ENCODE peak calls at places on chromosomes 1 and 21, in four cellular contexts. One of them, this sample, is unnamed.

GRCh38 chr1:228289239-228289849 is 81.5 kb downstream of the OBSCN start:
- DNase-seq in psoas muscle: no peak
- DNase-seq in SW480: no peak
- DNase-seq in left cardiac atrium: peak
- DNase-seq in this sample: no peak

GRCh38 chr1:182811975-182812727 is 22.6 kb downstream of the NPL start:
- DNase-seq in left cardiac atrium: no peak
- DNase-seq in psoas muscle: no peak
- DNase-seq in SW480: no peak
- DNase-seq in this sample: no peak

GRCh38 chr1:219215477-219215876 is 41.8 kb downstream of the LYPLAL1 start:
- DNase-seq in left cardiac atrium: no peak
- DNase-seq in SW480: no peak
- DNase-seq in psoas muscle: no peak
- DNase-seq in this sample: peak

GRCh38 chr21:38140192-38140905 is 116.4 kb upstream of the KCNJ15 start:
- DNase-seq in SW480: no peak
- DNase-seq in left cardiac atrium: peak
- DNase-seq in psoas muscle: peak
- DNase-seq in this sample: peak

GRCh38 chr1:206892351-206892984 is 4.8 kb upstream of the IL24 start:
- DNase-seq in SW480: no peak
- DNase-seq in psoas muscle: no peak
- DNase-seq in left cardiac atrium: no peak
- DNase-seq in this sample: peak

GRCh38 chr1:30815556-30815955 is 58.0 kb upstream of the LAPTM5 start:
- DNase-seq in psoas muscle: no peak
- DNase-seq in SW480: no peak
- DNase-seq in left cardiac atrium: no peak
- DNase-seq in this sample: no peak

GRCh38 chr1:164310166-164310565 is 248.8 kb upstream of the PBX1 start:
- DNase-seq in SW480: no peak
- DNase-seq in psoas muscle: no peak
- DNase-seq in left cardiac atrium: no peak
- DNase-seq in this sample: no peak

GRCh38 chr1:229278120-229278741 is 7.3 kb downstream of the RAB4A start:
- DNase-seq in psoas muscle: no peak
- DNase-seq in SW480: no peak
- DNase-seq in left cardiac atrium: no peak
- DNase-seq in this sample: no peak

GRCh38 chr1:187408217-187409004 is 579.7 kb downstream of the PLA2G4A start:
- DNase-seq in left cardiac atrium: no peak
- DNase-seq in SW480: no peak
- DNase-seq in psoas muscle: no peak
- DNase-seq in this sample: peak

GRCh38 chr1:224513787-224514209 is 79.2 kb upstream of the WDR26 start:
- DNase-seq in SW480: peak
- DNase-seq in psoas muscle: peak
- DNase-seq in left cardiac atrium: peak
- DNase-seq in this sample: peak

GRCh38 chr1:205270764-205271163 is 43.0 kb downstream of the TMCC2 start:
- DNase-seq in left cardiac atrium: no peak
- DNase-seq in psoas muscle: peak
- DNase-seq in SW480: peak
- DNase-seq in this sample: peak

GRCh38 chr1:31880957-31881697 is 57.0 kb downstream of the PTP4A2 start:
- DNase-seq in psoas muscle: no peak
- DNase-seq in left cardiac atrium: no peak
- DNase-seq in SW480: no peak
- DNase-seq in this sample: no peak

This sample was measured in epithelial cell of esophagus.